ENCODE peak calls at places on chromosomes 7 and 10, in four cellular contexts. One of them, this sample, is unnamed.

GRCh38 chr7:24701232-24701898 is 55.9 kb downstream of the GSDME start:
- DNase-seq in AG08396: peak; percentile 82
- DNase-seq in mucosa of descending colon: no peak
- DNase-seq in RWPE1: peak; percentile 70
- DNase-seq in this sample: peak; percentile 41

GRCh38 chr7:1755783-1756626 is 85.9 kb downstream of the ELFN1 start:
- DNase-seq in AG08396: no peak
- DNase-seq in mucosa of descending colon: no peak
- DNase-seq in RWPE1: no peak
- DNase-seq in this sample: no peak

GRCh38 chr7:131543298-131543697 is 13.1 kb downstream of the PODXL start:
- DNase-seq in AG08396: no peak
- DNase-seq in mucosa of descending colon: no peak
- DNase-seq in RWPE1: no peak
- DNase-seq in this sample: no peak

GRCh38 chr7:73703985-73704639 is 15.4 kb downstream of the STX1A start:
- DNase-seq in AG08396: peak; percentile 73
- DNase-seq in mucosa of descending colon: peak; percentile 72
- DNase-seq in RWPE1: no peak
- DNase-seq in this sample: no peak

GRCh38 chr10:92712016-92712889 is 22.5 kb downstream of the HHEX start:
- DNase-seq in AG08396: no peak
- DNase-seq in mucosa of descending colon: no peak
- DNase-seq in RWPE1: no peak
- DNase-seq in this sample: peak; percentile 46

GRCh38 chr10:58278962-58279307 is 10.0 kb downstream of the CISD1 start:
- DNase-seq in AG08396: no peak
- DNase-seq in mucosa of descending colon: no peak
- DNase-seq in RWPE1: no peak
- DNase-seq in this sample: no peak

GRCh38 chr7:73912223-73912622 is 51.3 kb downstream of the TMEM270 start:
- DNase-seq in AG08396: no peak
- DNase-seq in mucosa of descending colon: no peak
- DNase-seq in RWPE1: no peak
- DNase-seq in this sample: no peak

GRCh38 chr7:29405891-29406290 is 157.7 kb upstream of the PRR15 start:
- DNase-seq in AG08396: no peak
- DNase-seq in mucosa of descending colon: no peak
- DNase-seq in RWPE1: no peak
- DNase-seq in this sample: no peak

GRCh38 chr7:80940539-80941205 is 21.8 kb upstream of the SEMA3C start:
- DNase-seq in AG08396: no peak
- DNase-seq in mucosa of descending colon: no peak
- DNase-seq in RWPE1: peak; percentile 52
- DNase-seq in this sample: peak; percentile 24

GRCh38 chr10:76001019-76001418 is 569.6 kb downstream of the LRMDA start:
- DNase-seq in AG08396: no peak
- DNase-seq in mucosa of descending colon: no peak
- DNase-seq in RWPE1: no peak
- DNase-seq in this sample: no peak

GRCh38 chr10:8305871-8306652 is 251.6 kb downstream of the GATA3 start:
- DNase-seq in AG08396: no peak
- DNase-seq in mucosa of descending colon: no peak
- DNase-seq in RWPE1: peak; percentile 25
- DNase-seq in this sample: no peak

GRCh38 chr7:98240961-98241673 is 10.9 kb downstream of the TECPR1 start:
- DNase-seq in AG08396: peak; percentile 83
- DNase-seq in mucosa of descending colon: no peak
- DNase-seq in RWPE1: peak; percentile 56
- DNase-seq in this sample: peak; percentile 11

GRCh38 chr10:79056736-79057391 is 11.9 kb upstream of the ZMIZ1 start:
- DNase-seq in AG08396: no peak
- DNase-seq in mucosa of descending colon: peak; percentile 37
- DNase-seq in RWPE1: no peak
- DNase-seq in this sample: no peak

GRCh38 chr10:30431435-30431911 is 2.5 kb upstream of the MAP3K8 start:
- DNase-seq in AG08396: no peak
- DNase-seq in mucosa of descending colon: peak; percentile 66
- DNase-seq in RWPE1: no peak
- DNase-seq in this sample: no peak

GRCh38 chr7:155459867-155460461 is 2.0 kb downstream of the EN2 start:
- DNase-seq in AG08396: no peak
- DNase-seq in mucosa of descending colon: no peak
- DNase-seq in RWPE1: no peak
- DNase-seq in this sample: no peak

GRCh38 chr7:15490261-15490660 is 71.6 kb downstream of the AGMO start:
- DNase-seq in AG08396: no peak
- DNase-seq in mucosa of descending colon: no peak
- DNase-seq in RWPE1: no peak
- DNase-seq in this sample: peak; percentile 13

GRCh38 chr7:95863-96260 is 96.5 kb upstream of the FAM20C start:
- DNase-seq in AG08396: no peak
- DNase-seq in mucosa of descending colon: no peak
- DNase-seq in RWPE1: no peak
- DNase-seq in this sample: no peak

GRCh38 chr10:35336084-35336831 is at the start of gene CCNY:
- DNase-seq in AG08396: peak; percentile 90
- DNase-seq in mucosa of descending colon: peak; percentile 87
- DNase-seq in RWPE1: peak; percentile 66
- DNase-seq in this sample: peak; percentile 24

GRCh38 chr7:80182630-80183276 is 48.1 kb downstream of the GNAI1 start:
- DNase-seq in AG08396: no peak
- DNase-seq in mucosa of descending colon: no peak
- DNase-seq in RWPE1: no peak
- DNase-seq in this sample: no peak

GRCh38 chr7:20340839-20341238 is 10.1 kb downstream of the ITGB8 start:
- DNase-seq in AG08396: no peak
- DNase-seq in mucosa of descending colon: no peak
- DNase-seq in RWPE1: peak; percentile 57
- DNase-seq in this sample: peak; percentile 50

GRCh38 chr7:44288811-44289340 is 36.5 kb downstream of the CAMK2B start:
- DNase-seq in AG08396: no peak
- DNase-seq in mucosa of descending colon: peak; percentile 36
- DNase-seq in RWPE1: no peak
- DNase-seq in this sample: no peak

GRCh38 chr10:49663596-49663995 is 15.9 kb upstream of the C10orf53 start:
- DNase-seq in AG08396: no peak
- DNase-seq in mucosa of descending colon: no peak
- DNase-seq in RWPE1: no peak
- DNase-seq in this sample: no peak

GRCh38 chr10:84493951-84494848 is 165.8 kb downstream of the CCSER2 start:
- DNase-seq in AG08396: peak; percentile 21
- DNase-seq in mucosa of descending colon: no peak
- DNase-seq in RWPE1: peak; percentile 84
- DNase-seq in this sample: peak; percentile 20

GRCh38 chr10:5809541-5810154 is 3.6 kb downstream of the GDI2 start:
- DNase-seq in AG08396: no peak
- DNase-seq in mucosa of descending colon: no peak
- DNase-seq in RWPE1: no peak
- DNase-seq in this sample: no peak

GRCh38 chr7:70336536-70336935 is 738.3 kb downstream of the AUTS2 start:
- DNase-seq in AG08396: no peak
- DNase-seq in mucosa of descending colon: no peak
- DNase-seq in RWPE1: no peak
- DNase-seq in this sample: no peak